ENCODE peak calls at places on chromosome 17, in eight cellular contexts. T, G, Y, O, H, I, L and E are unnamed samples.

GRCh38 chr17:78859051-78859450 is 18.4 kb upstream of the USP36 start:
- DNase-seq in G (no peak), H (no peak), L (no peak), T (no peak), O (no peak), I (no peak), Y (no peak), E (no peak)

GRCh38 chr17:82570282-82570681 is 50.8 kb downstream of the FOXK2 start:
- DNase-seq in O (no peak), I (no peak), T (no peak), G (no peak), H (no peak), L (no peak), Y (no peak), E (no peak)

GRCh38 chr17:40417609-40418427 is at the start of gene TOP2A:
- DNase-seq in T (peak), H (peak), O (peak), L (peak), I (peak), G (peak), Y (peak), E (peak)

GRCh38 chr17:21530311-21530710 is 154.2 kb downstream of the KCNJ12 start:
- DNase-seq in G (no peak), O (no peak), L (no peak), H (no peak), I (no peak), T (no peak), Y (no peak), E (no peak)

GRCh38 chr17:35242805-35243458 is at the start of gene SLFN5:
- DNase-seq in O (peak), Y (peak), L (peak), T (peak), I (peak), H (peak), G (peak), E (peak)

GRCh38 chr17:61368832-61369468 is 30.7 kb upstream of the TBX2 start:
- DNase-seq in G (no peak), T (no peak), Y (no peak), H (no peak), I (no peak), L (no peak), O (no peak), E (no peak)

GRCh38 chr17:20189322-20189721 is 180.2 kb downstream of the SPECC1 start:
- DNase-seq in O (peak), L (no peak), H (no peak), G (no peak), T (peak), Y (no peak), I (peak), E (no peak)

GRCh38 chr17:74337834-74338500 is 11.9 kb downstream of the KIF19 start:
- DNase-seq in O (no peak), H (no peak), L (no peak), G (no peak), I (no peak), Y (no peak), T (no peak), E (no peak)

GRCh38 chr17:7356072-7356549 is 1.2 kb downstream of the TMEM95 start:
- DNase-seq in T (peak), O (peak), H (peak), I (peak), L (peak), G (peak), Y (peak), E (peak)

GRCh38 chr17:7833795-7834553 is at the start of gene KDM6B:
- DNase-seq in H (peak), I (peak), O (peak), Y (peak), L (peak), G (peak), T (peak), E (peak)

GRCh38 chr17:59377410-59377809 is 46.0 kb downstream of the YPEL2 start:
- DNase-seq in L (no peak), O (peak), I (peak), G (no peak), T (peak), Y (no peak), H (no peak), E (no peak)

GRCh38 chr17:52442350-52442749 is 283.8 kb upstream of the CA10 start:
- DNase-seq in H (no peak), Y (no peak), G (no peak), I (no peak), O (no peak), L (no peak), T (no peak), E (no peak)